ENCODE peak calls at places on chromosomes 5 and 9, in eight cellular contexts. A is GM06990, P is ovary, N is neural crest cell, V is omental fat pad, I is adrenal gland, U is AG04450, W is right atrium auricular region. K is an unnamed sample.

GRCh38 chr5:8683528-8683927 is 814.6 kb downstream of the MTRR start:
- DNase-seq in A (no peak), P (no peak), N (no peak), V (no peak), I (no peak), U (no peak), W (no peak), K (no peak)

GRCh38 chr9:96140401-96141180 is 161.4 kb downstream of the HSD17B3 start:
- DNase-seq in A (no peak), P (peak; percentile 64), N (no peak), V (no peak), I (no peak), U (no peak), W (no peak), K (no peak)

GRCh38 chr5:91162534-91163381 is 220.4 kb downstream of the ARRDC3 start:
- DNase-seq in A (peak; percentile 61), P (peak; percentile 34), N (no peak), V (no peak), I (peak; percentile 85), U (peak; percentile 69), W (peak; percentile 81), K (no peak)

GRCh38 chr5:149126898-149127297 is 14.4 kb upstream of the ABLIM3 start:
- DNase-seq in A (no peak), P (no peak), N (no peak), V (no peak), I (no peak), U (no peak), W (no peak), K (no peak)

GRCh38 chr9:25716220-25716872 is 38.1 kb upstream of the TUSC1 start:
- DNase-seq in A (no peak), P (no peak), N (peak; percentile 9), V (no peak), I (peak; percentile 47), U (peak; percentile 49), W (no peak), K (no peak)

GRCh38 chr9:102778756-102779155 is 216.4 kb upstream of the CYLC2 start:
- DNase-seq in A (no peak), P (no peak), N (no peak), V (no peak), I (no peak), U (no peak), W (no peak), K (no peak)

GRCh38 chr5:911601-912000 is 18.9 kb downstream of the TRIP13 start:
- DNase-seq in A (no peak), P (no peak), N (no peak), V (no peak), I (peak; percentile 47), U (no peak), W (no peak), K (no peak)

GRCh38 chr9:127968717-127969383 is 11.9 kb downstream of the EEIG1 start:
- DNase-seq in A (no peak), P (no peak), N (no peak), V (no peak), I (peak; percentile 91), U (peak; percentile 61), W (peak; percentile 79), K (no peak)

GRCh38 chr9:89744730-89745129 is 139.9 kb downstream of the GADD45G start:
- DNase-seq in A (no peak), P (no peak), N (no peak), V (no peak), I (no peak), U (no peak), W (no peak), K (no peak)

GRCh38 chr9:19976226-19976625 is 187.4 kb upstream of the SLC24A2 start:
- DNase-seq in A (no peak), P (no peak), N (no peak), V (no peak), I (no peak), U (no peak), W (no peak), K (no peak)

GRCh38 chr9:131934673-131935072 is 145.0 kb downstream of the MED27 start:
- DNase-seq in A (no peak), P (no peak), N (no peak), V (no peak), I (no peak), U (no peak), W (no peak), K (no peak)

GRCh38 chr5:71969464-71969863 is 137.8 kb upstream of the MAP1B start:
- DNase-seq in A (no peak), P (no peak), N (no peak), V (no peak), I (no peak), U (no peak), W (no peak), K (no peak)

GRCh38 chr5:143624465-143624864 is 187.5 kb upstream of the HMHB1 start:
- DNase-seq in A (no peak), P (no peak), N (no peak), V (no peak), I (no peak), U (no peak), W (no peak), K (no peak)

GRCh38 chr9:68969538-68969937 is 44.4 kb downstream of the PRKACG start:
- DNase-seq in A (no peak), P (no peak), N (no peak), V (no peak), I (no peak), U (no peak), W (no peak), K (no peak)

GRCh38 chr9:113409481-113409880 is 994 bp downstream of the POLE3 start:
- DNase-seq in A (no peak), P (no peak), N (no peak), V (no peak), I (no peak), U (no peak), W (no peak), K (no peak)

GRCh38 chr9:74953235-74953741 is 576 bp upstream of the C9orf40 start:
- DNase-seq in A (no peak), P (no peak), N (no peak), V (no peak), I (no peak), U (no peak), W (no peak), K (no peak)

GRCh38 chr9:99478469-99479027 is 256.5 kb downstream of the SEC61B start:
- DNase-seq in A (no peak), P (no peak), N (no peak), V (no peak), I (no peak), U (no peak), W (no peak), K (no peak)

GRCh38 chr5:58266402-58266801 is 193.5 kb downstream of the PLK2 start:
- DNase-seq in A (no peak), P (no peak), N (no peak), V (no peak), I (no peak), U (no peak), W (no peak), K (no peak)

GRCh38 chr5:77210091-77211012 is at the start of gene PDE8B:
- DNase-seq in A (no peak), P (peak; percentile 60), N (no peak), V (no peak), I (no peak), U (no peak), W (no peak), K (no peak)

GRCh38 chr5:109567374-109568044 is 122.2 kb upstream of the MAN2A1 start:
- DNase-seq in A (no peak), P (no peak), N (no peak), V (no peak), I (no peak), U (no peak), W (no peak), K (no peak)

GRCh38 chr9:31168161-31168560 is 1216.3 kb upstream of the ACO1 start:
- DNase-seq in A (no peak), P (no peak), N (no peak), V (no peak), I (no peak), U (no peak), W (no peak), K (no peak)

GRCh38 chr5:94072116-94072515 is 330.7 kb upstream of the POU5F2 start:
- DNase-seq in A (no peak), P (no peak), N (no peak), V (no peak), I (no peak), U (no peak), W (no peak), K (no peak)
- TF ChIP-seq CTCF in A (no peak), P (no peak), N (no peak), V (no peak), I (no peak), U (no peak), W (no peak), K (no peak)

GRCh38 chr5:151717390-151717789 is 30.7 kb upstream of the SPARC start:
- DNase-seq in A (no peak), P (no peak), N (no peak), V (no peak), I (no peak), U (no peak), W (no peak), K (no peak)
- TF ChIP-seq CTCF in A (no peak), P (no peak), N (no peak), V (no peak), I (no peak), U (no peak), W (no peak), K (no peak)

DNA sequence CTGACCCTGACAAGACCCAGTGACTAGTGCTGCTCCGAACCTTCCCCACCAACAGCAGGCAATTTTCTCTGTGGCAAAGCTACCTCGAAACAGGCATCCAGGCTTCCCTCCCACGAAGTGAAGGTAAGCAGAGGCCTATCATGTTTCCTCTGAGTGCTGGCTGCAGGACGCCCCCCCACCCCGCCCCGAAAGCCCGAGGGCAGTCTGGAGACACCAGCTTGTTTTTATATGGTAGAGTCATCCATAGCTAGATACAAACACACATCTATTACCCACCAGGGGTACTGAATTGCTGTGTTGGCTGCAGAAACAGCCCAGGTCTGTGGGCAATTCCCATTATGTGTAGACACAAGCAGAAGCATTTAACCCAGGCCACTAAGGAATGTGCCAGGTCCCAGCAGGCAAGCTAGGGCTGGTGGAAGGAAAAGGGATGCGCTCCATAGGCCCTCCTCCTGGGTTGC is 40.4 kb downstream of the LIX1 start:
- DNase-seq in A (no peak), P (no peak), N (no peak), V (no peak), I (no peak), U (no peak), W (no peak), K (no peak)
- TF ChIP-seq CTCF in A (no peak), P (no peak), N (no peak), V (no peak), I (no peak), U (no peak), W (no peak), K (no peak)

DNA sequence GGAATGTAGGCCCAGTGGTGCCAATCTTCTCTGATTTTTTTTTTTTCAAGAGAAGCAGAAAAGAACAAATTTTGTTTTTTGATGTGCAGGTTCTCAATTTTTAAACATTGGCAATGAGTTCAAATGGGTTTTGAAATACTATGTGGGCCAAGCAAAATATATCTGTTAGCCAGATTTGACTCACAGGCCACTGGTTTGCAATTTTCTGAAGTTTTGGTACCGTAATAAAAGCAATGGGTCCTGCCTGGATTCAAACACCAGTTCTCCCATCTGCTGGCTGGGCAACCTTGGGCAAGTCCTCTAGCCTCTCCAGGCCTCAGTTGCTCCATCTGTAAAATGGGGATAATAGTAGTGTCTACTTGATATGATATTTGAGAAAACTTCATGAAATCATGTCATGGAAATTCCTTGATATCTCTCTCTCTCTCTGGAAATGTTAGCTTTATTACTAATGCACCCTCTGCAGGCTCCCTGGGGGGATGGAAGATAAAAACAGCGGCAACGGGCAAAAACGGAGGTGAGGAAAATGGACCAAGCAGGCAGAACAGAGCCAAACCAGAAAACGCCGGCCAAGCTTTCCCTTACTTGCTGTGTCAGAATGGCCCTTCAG is 63.4 kb downstream of the SMIM23 start:
- DNase-seq in A (no peak), P (no peak), N (no peak), V (no peak), I (no peak), U (no peak), W (no peak), K (no peak)
- TF ChIP-seq CTCF in A (no peak), P (no peak), N (no peak), V (no peak), I (no peak), U (no peak), W (no peak), K (no peak)